ENCODE peak calls at places on chromosome 11, in ten cellular contexts. L is endothelial cell; S is left lung; D is stimulated activated naive CD4-positive, alpha-beta T cell; B is HEK293T; T is NCI-H2081; H is left ventricle myocardium inferior; N is ELF-1; C is hippocampal formation; W is iPS DF 19.7. F is an unnamed sample.

GRCh38 chr11:2206291-2206690 is 34.7 kb upstream of the TH start:
- DNase-seq in H (peak), B (no peak), C (no peak), W (no peak), T (no peak), S (no peak), D (no peak), L (peak), N (peak), F (no peak)

GRCh38 chr11:46675288-46675851 is 25.0 kb downstream of the ARHGAP1 start:
- DNase-seq in B (no peak), C (no peak), W (no peak), T (peak), S (no peak), L (no peak), H (peak), N (peak), D (no peak), F (peak)

GRCh38 chr11:121112498-121113455 is 11.7 kb downstream of the TECTA start:
- DNase-seq in T (peak), N (peak), S (no peak), W (peak), D (peak), C (peak), H (peak), B (peak), L (peak), F (peak)

GRCh38 chr11:8263109-8263768 is 439 bp downstream of the LMO1 start:
- DNase-seq in N (peak), S (peak), W (no peak), L (peak), B (no peak), C (no peak), D (no peak), T (no peak), H (no peak), F (no peak)

GRCh38 chr11:129576652-129577051 is 201.0 kb downstream of the BARX2 start:
- DNase-seq in H (no peak), L (no peak), C (no peak), D (no peak), T (no peak), N (no peak), W (no peak), B (no peak), S (no peak), F (no peak)

GRCh38 chr11:65125197-65126056 is 3.3 kb downstream of the MRPL49 start:
- DNase-seq in T (no peak), C (no peak), L (no peak), B (no peak), D (no peak), S (no peak), W (no peak), N (no peak), H (no peak), F (no peak)

GRCh38 chr11:76558473-76558872 is 112.1 kb downstream of the LRRC32 start:
- DNase-seq in B (no peak), H (no peak), W (no peak), N (no peak), S (no peak), T (no peak), C (no peak), D (no peak), L (no peak), F (no peak)

GRCh38 chr11:106091480-106092123 is 14.1 kb downstream of the AASDHPPT start:
- DNase-seq in H (no peak), D (no peak), N (no peak), C (no peak), S (no peak), B (no peak), L (no peak), T (no peak), W (no peak), F (no peak)

F was measured in A549.